ENCODE peak calls at places on chromosomes 16 and 17, in four cellular contexts. S, H, J and U are unnamed samples.

GRCh38 chr17:41212524-41213169 is 13.8 kb upstream of the KRTAP9-2 start:
- DNase-seq in S (no peak), H (peak; percentile 57), J (no peak), U (no peak)

GRCh38 chr16:87384162-87384999 is 805 bp upstream of the FBXO31 start:
- DNase-seq in S (peak; percentile 57), H (peak; percentile 76), J (peak; percentile 45), U (no peak)

GRCh38 chr16:64629622-64630021 is 492.2 kb downstream of the CDH11 start:
- DNase-seq in S (no peak), H (no peak), J (no peak), U (no peak)

GRCh38 chr17:53168413-53168812 is 654.3 kb upstream of the KIF2B start:
- DNase-seq in S (no peak), H (no peak), J (no peak), U (no peak)

GRCh38 chr17:45296003-45296832 is 20.6 kb downstream of the MAP3K14 start:
- DNase-seq in S (no peak), H (no peak), J (no peak), U (no peak)

GRCh38 chr17:73824321-73824720 is 180.1 kb upstream of the SDK2 start:
- DNase-seq in S (no peak), H (no peak), J (no peak), U (no peak)

GRCh38 chr17:1630662-1631061 is 2.0 kb upstream of the SLC43A2 start:
- DNase-seq in S (no peak), H (no peak), J (no peak), U (no peak)

GRCh38 chr16:17612336-17612735 is 141.6 kb upstream of the XYLT1 start:
- DNase-seq in S (no peak), H (no peak), J (no peak), U (no peak)

GRCh38 chr17:63136381-63137012 is 170.5 kb downstream of the TANC2 start:
- DNase-seq in S (no peak), H (no peak), J (no peak), U (no peak)

GRCh38 chr17:40361925-40362695 is 2.4 kb downstream of the GJD3 start:
- DNase-seq in S (no peak), H (no peak), J (no peak), U (no peak)

GRCh38 chr17:57916925-57917858 is 38.0 kb downstream of the CUEDC1 start:
- DNase-seq in S (peak; percentile 53), H (peak; percentile 63), J (no peak), U (no peak)

GRCh38 chr17:50190278-50191069 is 11.0 kb downstream of the COL1A1 start:
- DNase-seq in S (no peak), H (no peak), J (no peak), U (no peak)

GRCh38 chr17:50946891-50947843 is 81.0 kb upstream of the TOB1 start:
- DNase-seq in S (no peak), H (peak; percentile 62), J (peak; percentile 32), U (no peak)

GRCh38 chr16:5010576-5011329 is 23.0 kb downstream of the NAGPA start:
- DNase-seq in S (peak; percentile 44), H (no peak), J (no peak), U (no peak)

GRCh38 chr17:18921912-18922451 is 30.0 kb upstream of the SLC5A10 start:
- DNase-seq in S (no peak), H (peak; percentile 87), J (no peak), U (peak; percentile 90)

GRCh38 chr17:44132275-44132821 is 8.9 kb upstream of the HDAC5 start:
- DNase-seq in S (no peak), H (no peak), J (peak; percentile 70), U (no peak)

GRCh38 chr17:36773039-36773438 is 164.2 kb upstream of the LHX1 start:
- DNase-seq in S (no peak), H (no peak), J (no peak), U (no peak)

GRCh38 chr17:79340286-79340685 is 265.7 kb downstream of the ENGASE start:
- DNase-seq in S (no peak), H (no peak), J (no peak), U (peak; percentile 39)

GRCh38 chr17:79342376-79342775 is 267.8 kb downstream of the ENGASE start:
- DNase-seq in S (no peak), H (no peak), J (no peak), U (no peak)

GRCh38 chr17:79341816-79342215 is 267.2 kb downstream of the ENGASE start:
- DNase-seq in S (no peak), H (no peak), J (no peak), U (no peak)

GRCh38 chr17:79341529-79341780 is 266.8 kb downstream of the ENGASE start:
- DNase-seq in S (no peak), H (no peak), J (no peak), U (no peak)

GRCh38 chr17:79340771-79341528 is 266.3 kb downstream of the ENGASE start:
- DNase-seq in S (no peak), H (no peak), J (no peak), U (peak; percentile 81)
- TF ChIP-seq CHD4 in S (no peak), H (no peak), J (no peak), U (no peak)

GRCh38 chr16:77956231-77956630 is 66.1 kb upstream of the CLEC3A start:
- DNase-seq in S (no peak), H (no peak), J (no peak), U (no peak)

GRCh38 chr16:77949445-77949844 is 72.9 kb upstream of the CLEC3A start:
- DNase-seq in S (no peak), H (no peak), J (no peak), U (no peak)

GRCh38 chr16:77955127-77955526 is 67.2 kb upstream of the CLEC3A start:
- DNase-seq in S (no peak), H (no peak), J (no peak), U (no peak)

GRCh38 chr16:77946834-77947233 is 75.5 kb upstream of the CLEC3A start:
- DNase-seq in S (no peak), H (no peak), J (peak; percentile 7), U (no peak)

DNA sequence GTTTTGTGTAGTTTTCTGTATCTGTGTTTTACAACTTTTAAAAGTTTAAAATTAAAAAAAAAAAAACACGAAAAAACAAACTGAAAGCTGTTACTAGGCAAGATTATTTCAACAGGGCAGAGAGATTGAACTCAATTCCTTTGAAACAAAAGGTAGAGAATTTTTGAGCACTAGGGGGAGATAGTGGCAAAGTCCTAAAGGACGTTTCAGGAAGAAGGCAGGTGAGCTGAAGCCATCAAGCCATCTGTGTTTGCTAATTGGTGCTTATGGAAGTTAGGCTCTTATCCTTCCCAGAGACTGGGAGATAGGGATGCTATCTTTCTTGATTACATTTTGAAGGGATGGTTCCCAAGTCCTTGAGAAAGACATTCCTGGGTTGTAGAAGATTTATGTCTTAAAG is 70.6 kb upstream of the CLEC3A start:
- DNase-seq in S (peak; percentile 50), H (peak; percentile 25), J (peak; percentile 30), U (peak; percentile 21)
- TF ChIP-seq CHD4 in S (no peak), H (no peak), J (no peak), U (no peak)

GRCh38 chr16:15775663-15776304 is 81.0 kb downstream of the MYH11 start:
- DNase-seq in S (no peak), H (no peak), J (no peak), U (no peak)
- TF ChIP-seq CHD4 in S (no peak), H (no peak), J (no peak), U (no peak)

GRCh38 chr17:56681561-56682266 is 88.2 kb downstream of the NOG start:
- DNase-seq in S (no peak), H (no peak), J (no peak), U (no peak)

GRCh38 chr17:56679148-56679766 is 85.8 kb downstream of the NOG start:
- DNase-seq in S (peak; percentile 15), H (peak; percentile 23), J (peak; percentile 20), U (no peak)

GRCh38 chr17:56678249-56679144 is 85.0 kb downstream of the NOG start:
- DNase-seq in S (no peak), H (no peak), J (no peak), U (no peak)

GRCh38 chr17:56680676-56681075 is 87.2 kb downstream of the NOG start:
- DNase-seq in S (no peak), H (no peak), J (no peak), U (no peak)

DNA sequence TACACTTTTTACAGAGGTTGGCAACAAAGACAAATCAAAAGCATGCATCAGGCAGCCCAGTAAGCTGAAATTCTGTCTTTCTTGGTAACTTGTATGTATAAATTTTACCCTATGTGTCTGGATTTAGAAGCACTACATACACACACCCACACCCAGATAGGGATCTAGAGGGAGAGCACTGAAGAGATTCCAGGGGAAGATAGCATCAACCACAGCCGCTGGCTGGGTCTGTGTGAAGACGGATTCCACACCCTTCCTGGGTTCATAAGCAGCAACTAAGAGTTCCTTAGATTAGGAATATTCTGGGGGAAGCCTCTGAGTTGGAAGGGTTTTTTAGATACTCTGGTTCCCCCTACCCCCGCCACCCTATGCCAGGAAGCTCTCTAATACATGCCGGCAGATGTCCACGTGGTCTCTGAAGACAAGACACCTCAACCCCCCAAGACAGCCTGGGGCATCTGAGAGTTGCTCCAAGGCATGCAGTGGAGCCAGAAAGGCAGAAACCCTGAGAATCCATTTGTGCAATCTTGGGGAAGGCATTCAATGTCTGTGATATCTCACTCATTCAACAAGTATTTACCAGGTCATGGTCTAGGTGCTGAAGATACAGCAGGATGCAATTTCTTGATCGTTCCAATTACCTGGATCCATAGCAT is 86.4 kb downstream of the NOG start:
- DNase-seq in S (no peak), H (no peak), J (no peak), U (no peak)
- TF ChIP-seq CHD4 in S (no peak), H (no peak), J (no peak), U (no peak)